ENCODE peak calls at places on chromosomes 3 and 15, in five cellular contexts. F is body of pancreas, Q is astrocyte, A is pancreas, P is right atrium auricular region. C is an unnamed sample. For H3K4me1, the result is how much of the 10 kb centered on the place peaks cover.

GRCh38 chr3:24583004-24583403 is 88.4 kb upstream of the THRB start:
- DNase-seq in F (peak), Q (no peak), A (peak), P (no peak), C (no peak)

GRCh38 chr3:178602864-178603263 is 66.6 kb downstream of the KCNMB2 start:
- DNase-seq in F (no peak), Q (no peak), A (no peak), P (no peak), C (no peak)

GRCh38 chr3:51198476-51198875 is 186.6 kb upstream of the MANF start:
- DNase-seq in F (no peak), Q (peak), A (no peak), P (no peak), C (no peak)

GRCh38 chr15:85125056-85125661 is 143.5 kb downstream of the PDE8A start:
- DNase-seq in F (no peak), Q (peak), A (no peak), P (no peak), C (peak)

GRCh38 chr3:169090559-169090958 is 573.0 kb downstream of the MECOM start:
- DNase-seq in F (no peak), Q (peak), A (no peak), P (no peak), C (no peak)

GRCh38 chr3:24254649-24255048 is 240.0 kb downstream of the THRB start:
- DNase-seq in F (no peak), Q (peak), A (no peak), P (no peak), C (peak)

GRCh38 chr3:64844558-64844957 is 156.8 kb upstream of the ADAMTS9 start:
- DNase-seq in F (no peak), Q (no peak), A (no peak), P (no peak), C (no peak)

GRCh38 chr3:46670891-46671427 is 22.5 kb downstream of the ALS2CL start:
- DNase-seq in F (no peak), Q (no peak), A (peak), P (no peak), C (no peak)

GRCh38 chr15:31483053-31483923 is 156.7 kb downstream of the KLF13 start:
- DNase-seq in F (no peak), Q (no peak), A (no peak), P (no peak), C (peak)

GRCh38 chr3:168998792-168999191 is 664.7 kb downstream of the MECOM start:
- DNase-seq in F (no peak), Q (no peak), A (no peak), P (no peak), C (no peak)

GRCh38 chr15:88911766-88912118 is 1.4 kb downstream of the MFGE8 start:
- DNase-seq in F (no peak), Q (peak), A (no peak), P (no peak), C (no peak)

GRCh38 chr3:24343084-24343783 is 151.4 kb downstream of the THRB start:
- DNase-seq in F (no peak), Q (peak), A (no peak), P (no peak), C (no peak)

GRCh38 chr3:50164056-50164455 is 8.9 kb downstream of the SEMA3F start:
- DNase-seq in F (peak), Q (peak), A (peak), P (peak), C (no peak)

GRCh38 chr3:50163572-50163971 is 8.4 kb downstream of the SEMA3F start:
- DNase-seq in F (no peak), Q (no peak), A (no peak), P (no peak), C (no peak)

GRCh38 chr3:50160561-50160983 is 5.4 kb downstream of the SEMA3F start:
- DNase-seq in F (no peak), Q (no peak), A (no peak), P (peak), C (no peak)

GRCh38 chr3:50161320-50161719 is 6.2 kb downstream of the SEMA3F start:
- DNase-seq in F (no peak), Q (no peak), A (no peak), P (no peak), C (no peak)

DNA sequence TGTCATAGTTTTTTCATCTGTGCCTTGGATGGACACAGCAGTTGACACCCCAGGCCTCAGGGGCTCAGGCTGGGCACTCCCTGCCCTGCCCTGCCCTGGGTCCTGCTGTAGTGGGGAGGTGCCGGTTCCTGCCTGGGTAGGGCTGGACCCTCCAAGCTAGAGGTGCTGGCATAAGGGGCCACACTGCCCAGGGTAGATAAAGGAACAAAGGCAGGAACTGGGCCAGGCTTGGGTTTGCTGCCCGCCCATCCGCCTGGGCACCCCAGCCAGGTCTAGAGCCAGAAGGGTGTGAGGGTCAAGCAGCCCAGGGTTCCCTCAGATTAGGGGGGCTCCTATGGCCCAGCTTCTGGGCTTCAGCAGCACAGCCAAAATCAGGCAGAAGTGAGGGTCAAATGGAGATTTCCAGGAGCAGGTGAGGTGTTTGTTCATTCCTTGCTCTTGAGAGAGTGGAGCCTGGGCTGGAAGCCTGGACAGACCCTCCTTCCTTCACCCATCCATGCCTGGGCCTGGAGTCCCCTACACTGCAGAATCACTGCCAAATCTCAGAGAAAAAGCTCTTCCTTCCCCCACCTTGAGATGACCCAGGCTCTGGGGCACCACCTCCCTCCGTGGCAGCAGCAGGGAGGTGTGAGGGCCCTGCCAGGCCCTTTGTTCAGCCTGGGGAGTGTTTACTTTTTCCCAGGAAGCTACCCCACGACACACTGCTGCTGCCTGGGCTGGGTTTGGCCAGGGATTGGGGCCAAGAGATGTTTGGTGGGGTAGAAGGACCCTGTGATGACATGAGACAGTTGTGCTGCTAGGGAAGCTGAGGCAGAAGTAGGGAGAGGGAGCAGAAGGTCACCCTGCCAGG is 7.1 kb downstream of the SEMA3F start:
- DNase-seq in F (no peak), Q (no peak), A (no peak), P (no peak), C (no peak)
- H3K4me3 ChIP-seq in F (no peak), Q (no peak), A (no peak), P (no peak), C (no peak)

GRCh38 chr3:128341659-128342395 is 124.9 kb downstream of the DNAJB8 start:
- DNase-seq in F (no peak), Q (no peak), A (no peak), P (no peak), C (no peak)
- H3K4me1 ChIP-seq in F (half or more), Q (under half), A (under half), P (under half), C (under half)

GRCh38 chr3:109696932-109697331 is 359.6 kb upstream of the DPPA4 start:
- DNase-seq in F (no peak), Q (no peak), A (no peak), P (no peak), C (no peak)

GRCh38 chr3:109707642-109708041 is 370.3 kb upstream of the DPPA4 start:
- DNase-seq in F (no peak), Q (no peak), A (no peak), P (no peak), C (no peak)

DNA sequence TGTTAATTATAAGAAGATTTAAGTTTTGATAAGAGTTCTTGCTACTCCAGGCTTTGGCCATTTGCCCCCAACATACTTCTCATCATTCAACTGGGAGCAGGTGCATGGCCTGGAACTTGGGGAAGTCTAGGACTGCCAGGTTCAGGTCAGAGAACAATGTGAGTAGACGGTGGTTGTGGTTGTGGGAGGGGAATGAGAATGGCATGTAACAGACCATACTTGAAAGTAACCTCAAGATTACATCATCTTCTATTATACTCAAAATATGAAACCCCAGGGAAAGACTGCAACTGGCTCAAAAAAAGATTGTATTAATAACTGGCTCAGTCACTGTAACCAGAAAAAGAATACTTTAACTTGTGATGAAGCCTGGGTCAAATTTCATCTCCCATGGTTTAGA is 364.9 kb upstream of the DPPA4 start:
- DNase-seq in F (no peak), Q (peak), A (no peak), P (no peak), C (no peak)
- H3K27ac ChIP-seq in F (no peak), Q (peak), A (no peak), P (no peak), C (no peak)

DNA sequence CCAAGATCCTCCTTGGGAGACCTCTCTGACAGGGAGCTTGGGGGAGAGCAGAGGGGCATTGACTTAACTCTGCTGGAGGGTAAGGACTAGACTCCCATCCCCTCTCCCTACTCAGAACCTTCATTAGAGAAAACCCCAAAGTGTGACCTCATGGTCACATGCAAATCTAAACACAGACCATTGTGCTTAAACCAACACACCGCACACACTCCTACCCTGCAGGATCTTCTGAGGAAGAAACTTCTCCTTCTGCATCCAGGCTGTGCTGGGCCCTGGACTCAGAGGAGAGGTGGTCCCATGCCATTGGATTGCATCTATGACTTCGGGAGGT is 797 bp upstream of the PARP16 start:
- DNase-seq in F (no peak), Q (no peak), A (no peak), P (no peak), C (no peak)
- H3K4me3 ChIP-seq in F (no peak), Q (no peak), A (no peak), P (no peak), C (no peak)

DNA sequence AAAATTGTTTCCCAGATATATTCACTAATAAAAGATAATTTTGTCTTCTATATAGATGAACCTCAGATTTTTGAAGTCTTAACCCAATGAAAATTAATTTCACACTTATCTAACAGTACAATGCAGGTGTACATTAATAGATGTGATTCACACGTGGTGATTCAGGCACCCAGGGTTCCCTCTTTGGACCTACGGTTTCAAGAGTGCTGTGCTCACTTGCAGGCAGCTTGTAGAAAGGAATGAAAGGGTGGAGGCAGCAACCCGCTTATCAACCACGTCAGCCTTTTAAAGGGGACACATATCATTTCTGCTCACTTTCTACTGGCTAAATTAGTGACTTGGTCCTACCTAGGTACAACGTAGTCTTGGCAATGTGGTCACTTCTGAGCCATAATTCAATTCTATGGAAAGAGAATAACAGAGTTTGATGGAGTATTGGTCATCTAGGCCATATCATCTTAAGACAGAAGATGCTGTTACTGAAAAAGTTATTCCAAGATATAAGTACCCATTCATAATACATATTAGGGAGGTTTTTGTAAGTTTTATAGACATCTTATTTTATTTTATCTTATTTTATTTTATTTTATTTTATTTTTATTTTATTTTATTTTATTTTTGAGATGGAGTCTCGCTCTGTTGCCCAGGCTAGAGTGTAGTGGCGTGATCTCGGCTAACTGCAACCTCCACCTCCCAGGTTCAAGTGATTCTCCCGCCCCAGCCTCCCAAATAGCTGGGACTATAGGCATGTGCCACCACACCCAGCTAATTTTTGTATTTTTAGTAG is 37.9 kb downstream of the ACP3 start:
- DNase-seq in F (no peak), Q (no peak), A (no peak), P (no peak), C (no peak)
- H3K4me1 ChIP-seq in F (under half), Q (under half), A (under half), P (under half), C (under half)

DNA sequence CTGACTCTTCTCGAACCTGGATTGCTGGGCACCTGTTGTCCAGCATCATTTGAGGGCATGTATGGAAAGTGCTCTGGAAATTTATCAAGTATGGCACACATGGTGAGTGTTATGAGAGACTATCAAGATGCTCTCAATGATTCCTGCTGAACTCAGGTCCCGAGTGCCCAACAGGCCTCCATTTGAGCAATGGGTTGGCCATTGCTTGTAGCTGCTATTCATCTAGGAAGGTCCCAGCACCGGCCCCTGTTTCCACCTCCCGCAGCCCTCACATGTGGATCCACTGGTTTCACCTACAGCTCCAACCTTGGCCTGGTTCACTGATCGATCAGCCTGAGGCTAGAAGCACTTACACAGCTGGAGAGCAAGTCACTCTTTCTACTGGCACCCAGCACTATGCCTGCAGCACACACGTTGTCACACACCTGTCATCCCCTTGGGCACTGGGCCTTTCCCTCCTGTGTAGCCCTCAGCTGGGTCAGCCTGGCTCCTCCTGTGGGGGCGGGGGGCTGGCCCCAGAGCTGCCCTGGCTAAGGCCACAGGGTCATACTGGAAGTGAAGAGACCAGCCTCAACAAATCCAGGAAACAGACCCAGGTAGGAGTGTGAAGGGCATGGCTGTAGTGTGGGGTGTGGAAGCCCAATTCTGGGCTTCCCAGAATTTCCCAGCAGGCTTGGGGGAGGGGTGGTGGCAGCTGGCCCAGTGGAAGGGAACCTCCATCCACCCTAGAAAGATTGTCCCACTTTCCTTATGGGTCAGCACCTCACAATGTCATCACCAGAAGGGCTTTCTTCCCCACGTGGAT is 41.7 kb upstream of the SMAD3 start:
- DNase-seq in F (peak), Q (no peak), A (no peak), P (no peak), C (no peak)
- H3K27ac ChIP-seq in F (peak), Q (peak), A (peak), P (peak), C (peak)

GRCh38 chr3:194690501-194691372 is 5.1 kb downstream of the FAM43A start:
- DNase-seq in F (no peak), Q (no peak), A (no peak), P (no peak), C (no peak)
- H3K4me3 ChIP-seq in F (no peak), Q (no peak), A (no peak), P (no peak), C (no peak)

DNA sequence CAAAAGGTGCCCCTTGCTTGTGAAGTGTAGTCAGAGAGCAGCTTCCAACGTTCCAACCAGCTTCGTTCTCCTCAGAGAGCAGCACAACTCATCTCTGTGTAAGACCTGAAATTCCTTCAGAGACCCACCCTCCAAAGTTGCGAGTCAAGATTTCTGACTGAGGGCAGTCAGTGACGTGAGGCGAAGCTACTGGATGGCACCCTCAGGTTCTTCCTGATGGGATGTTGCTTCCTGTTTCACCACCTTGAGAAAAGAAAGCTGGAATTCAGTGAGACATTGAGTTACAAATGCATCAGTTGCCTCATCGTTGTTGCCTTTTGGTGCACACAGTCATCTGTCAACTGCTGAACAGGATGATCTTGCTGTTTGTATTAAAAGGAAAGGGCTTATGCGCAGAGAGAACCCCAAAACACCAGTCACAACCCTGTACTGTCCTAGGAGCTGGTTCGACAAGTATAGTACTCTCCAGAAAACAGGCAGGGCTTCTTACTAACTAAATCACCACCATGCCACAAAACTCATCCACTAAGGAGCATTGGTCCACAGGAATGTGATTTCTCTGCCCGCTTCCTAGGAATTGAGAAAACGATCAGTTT is at the start of gene CERS3:
- DNase-seq in F (no peak), Q (no peak), A (no peak), P (no peak), C (no peak)
- H3K4me1 ChIP-seq in F (under half), Q (under half), A (under half), P (under half), C (under half)

DNA sequence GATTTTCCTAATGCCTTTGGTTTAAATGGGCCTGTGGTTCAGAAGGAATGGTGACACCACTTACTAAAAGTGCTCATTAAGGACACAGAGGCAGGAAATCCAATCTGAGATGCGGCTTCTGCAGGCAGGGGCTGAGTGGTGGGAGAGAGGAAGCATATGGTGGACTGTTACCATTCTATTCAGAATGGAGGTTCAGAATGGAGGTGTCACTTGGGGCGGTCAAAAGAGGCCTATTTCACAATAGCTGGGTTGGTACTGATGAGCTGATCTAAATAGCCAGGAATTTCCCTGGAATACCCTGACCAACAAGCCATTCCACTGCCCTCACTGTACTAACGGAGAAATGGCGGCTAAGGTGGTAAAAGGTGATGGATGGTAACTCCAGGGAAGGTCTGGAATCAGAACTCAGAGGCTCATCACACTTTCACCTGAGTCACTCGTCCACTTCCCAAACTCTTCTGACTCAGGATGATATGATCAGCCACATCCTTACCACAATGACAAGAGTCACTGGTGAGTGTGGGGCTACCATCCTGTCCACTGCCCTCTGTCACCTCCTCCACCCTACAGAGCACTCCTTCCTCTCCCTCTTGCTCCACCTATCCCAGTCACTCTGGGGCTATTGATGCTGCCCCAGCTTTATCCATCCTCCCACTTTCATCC is 15.7 kb downstream of the RFT1 start:
- DNase-seq in F (no peak), Q (peak), A (no peak), P (no peak), C (no peak)
- H3K27ac ChIP-seq in F (no peak), Q (no peak), A (no peak), P (peak), C (no peak)